ENCODE peak calls at places on chromosomes 12 and 14, in ten cellular contexts. V is fibroblast of lung, Z is MM.1S, P is HCT116, W is thyroid gland, D is K562, Q is lower lobe of right lung, A is endodermal cell, G is endothelial cell of umbilical vein, F is prostate gland. N is an unnamed sample.
A peak's percentile ranks its signal among the peaks of the same experiment; 100 is the strongest.

GRCh38 chr12:6089041-6089823 is 35.2 kb downstream of the VWF start:
- DNase-seq in V (no peak), Z (peak; percentile 48), P (peak; percentile 77), W (no peak), D (no peak), Q (no peak), A (peak; percentile 79), G (no peak), F (peak; percentile 64), N (peak; percentile 17)

GRCh38 chr12:113899844-113900471 is 66.2 kb downstream of the RBM19 start:
- DNase-seq in V (no peak), Z (no peak), P (no peak), W (no peak), D (no peak), Q (no peak), A (peak; percentile 89), G (no peak), F (peak; percentile 11), N (no peak)

GRCh38 chr14:22572562-22573058 is 16.4 kb downstream of the DAD1 start:
- DNase-seq in V (peak; percentile 66), Z (no peak), P (no peak), W (no peak), D (no peak), Q (no peak), A (no peak), G (peak; percentile 78), F (no peak), N (no peak)

GRCh38 chr14:103905861-103906456 is 22.3 kb upstream of the TDRD9 start:
- DNase-seq in V (no peak), Z (no peak), P (no peak), W (no peak), D (peak; percentile 24), Q (peak; percentile 36), A (peak; percentile 86), G (peak; percentile 15), F (no peak), N (no peak)

GRCh38 chr14:51004801-51005526 is 60.7 kb upstream of the PYGL start:
- DNase-seq in V (peak; percentile 76), Z (no peak), P (no peak), W (no peak), D (no peak), Q (no peak), A (no peak), G (no peak), F (no peak), N (peak; percentile 80)

GRCh38 chr14:70882771-70883492 is 24.3 kb upstream of the PCNX1 start:
- DNase-seq in V (peak; percentile 70), Z (no peak), P (no peak), W (no peak), D (no peak), Q (no peak), A (no peak), G (peak; percentile 70), F (no peak), N (no peak)

GRCh38 chr14:24662753-24663152 is 28.8 kb upstream of the GZMB start:
- DNase-seq in V (no peak), Z (no peak), P (no peak), W (no peak), D (no peak), Q (no peak), A (peak; percentile 52), G (no peak), F (no peak), N (no peak)

GRCh38 chr12:128258866-128259555 is 8.0 kb upstream of the TMEM132C start:
- DNase-seq in V (no peak), Z (no peak), P (no peak), W (no peak), D (no peak), Q (no peak), A (peak; percentile 57), G (no peak), F (no peak), N (no peak)

GRCh38 chr12:69457433-69457832 is 12.8 kb upstream of the FRS2 start:
- DNase-seq in V (no peak), Z (no peak), P (no peak), W (no peak), D (no peak), Q (no peak), A (no peak), G (no peak), F (no peak), N (no peak)

GRCh38 chr12:64243809-64244208 is 21.7 kb upstream of the KICS2 start:
- DNase-seq in V (no peak), Z (no peak), P (no peak), W (no peak), D (no peak), Q (no peak), A (peak; percentile 96), G (no peak), F (no peak), N (no peak)

GRCh38 chr14:55111122-55111705 is 17.8 kb upstream of the LGALS3 start:
- DNase-seq in V (no peak), Z (no peak), P (no peak), W (no peak), D (no peak), Q (no peak), A (no peak), G (no peak), F (no peak), N (no peak)

GRCh38 chr14:32430326-32430725 is 101.2 kb downstream of the AKAP6 start:
- DNase-seq in V (peak; percentile 39), Z (peak; percentile 64), P (no peak), W (no peak), D (peak; percentile 10), Q (no peak), A (no peak), G (no peak), F (no peak), N (no peak)

GRCh38 chr14:22871200-22871961 is at the start of gene LRP10:
- DNase-seq in V (peak; percentile 88), Z (peak; percentile 82), P (peak; percentile 85), W (peak; percentile 97), D (peak; percentile 94), Q (peak; percentile 96), A (peak; percentile 98), G (peak; percentile 90), F (peak; percentile 97), N (peak; percentile 86)

GRCh38 chr12:45549503-45549902 is 180.0 kb upstream of the ARID2 start:
- DNase-seq in V (no peak), Z (no peak), P (no peak), W (no peak), D (no peak), Q (no peak), A (no peak), G (no peak), F (no peak), N (no peak)

GRCh38 chr12:100141666-100141997 is 1.0 kb downstream of the BLTP3B start:
- DNase-seq in V (peak; percentile 91), Z (peak; percentile 31), P (peak; percentile 32), W (no peak), D (peak; percentile 18), Q (no peak), A (no peak), G (peak; percentile 77), F (peak; percentile 20), N (peak; percentile 27)

GRCh38 chr12:54257332-54257731 is 22.6 kb downstream of the CBX5 start:
- DNase-seq in V (no peak), Z (no peak), P (no peak), W (peak; percentile 32), D (no peak), Q (no peak), A (no peak), G (no peak), F (no peak), N (no peak)
- H3K36me3 ChIP-seq in V (peaks cover 5% of the 10 kb centered on the region), Z (peaks cover 11% of the 10 kb centered on the region), P (peaks cover 11% of the 10 kb centered on the region), W (no peaks in the 10 kb centered on the region), D (peaks cover 36% of the 10 kb centered on the region), Q (peaks cover 36% of the 10 kb centered on the region), A (peaks cover 51% of the 10 kb centered on the region), G (peaks cover 7% of the 10 kb centered on the region), F (no peaks in the 10 kb centered on the region), N (peaks cover 42% of the 10 kb centered on the region)

DNA sequence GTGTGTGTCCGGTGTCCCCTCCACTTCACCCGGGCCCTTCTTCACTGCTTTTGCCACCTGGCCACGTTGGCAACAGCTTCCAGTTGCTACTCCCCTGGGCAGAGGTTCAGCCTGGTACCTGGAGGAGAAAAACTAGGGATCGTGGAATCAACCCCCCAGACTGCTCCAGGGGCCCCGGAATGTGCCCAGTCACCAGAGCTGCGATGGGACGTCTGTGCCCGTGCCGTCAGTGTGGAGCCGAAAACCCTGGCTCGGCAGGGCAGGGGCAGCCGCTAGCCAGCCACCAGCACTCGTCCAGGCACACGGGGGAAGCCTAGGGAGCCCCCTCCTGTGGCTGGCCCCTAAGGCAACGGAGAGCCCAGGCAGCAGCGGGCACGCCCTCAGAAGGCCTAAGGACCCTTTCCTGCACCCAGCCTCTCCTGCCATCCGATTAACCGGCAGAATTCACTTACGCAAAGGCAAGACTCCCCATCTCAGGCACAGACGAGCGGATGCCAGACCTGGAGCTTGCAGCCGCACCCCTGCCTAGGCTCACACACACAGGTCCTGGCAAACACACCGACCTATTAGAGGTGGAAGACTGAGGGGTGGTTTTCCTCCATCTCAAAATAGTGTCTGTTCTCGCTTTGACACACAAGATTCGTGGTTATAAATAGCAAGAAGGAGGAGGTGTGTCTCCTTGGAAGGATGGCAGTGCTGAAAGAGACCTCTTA is 62.6 kb downstream of the FBXL14 start:
- DNase-seq in V (no peak), Z (peak; percentile 83), P (no peak), W (no peak), D (no peak), Q (no peak), A (peak; percentile 55), G (no peak), F (no peak), N (no peak)
- H3K4me3 ChIP-seq in V (peak overlapping the region; percentile 76), Z (peak overlapping the region; percentile 88), P (no peak overlapping the region), W (no peak overlapping the region), D (peak overlapping the region; percentile 43), Q (peak overlapping the region; percentile 58), A (peak overlapping the region; percentile 72), G (no peak overlapping the region), F (peak overlapping the region; percentile 60), N (peak overlapping the region; percentile 45)

GRCh38 chr12:50387487-50387886 is 8.9 kb downstream of the FAM186A start:
- DNase-seq in V (peak; percentile 56), Z (no peak), P (no peak), W (no peak), D (no peak), Q (no peak), A (no peak), G (no peak), F (no peak), N (peak; percentile 41)

GRCh38 chr12:50394469-50395029 is 1.9 kb downstream of the FAM186A start:
- DNase-seq in V (no peak), Z (no peak), P (no peak), W (no peak), D (no peak), Q (no peak), A (no peak), G (no peak), F (no peak), N (no peak)

GRCh38 chr12:50387972-50388478 is 8.4 kb downstream of the FAM186A start:
- DNase-seq in V (no peak), Z (no peak), P (no peak), W (no peak), D (no peak), Q (no peak), A (peak; percentile 72), G (no peak), F (no peak), N (peak; percentile 35)

GRCh38 chr12:50390284-50390683 is 6.1 kb downstream of the FAM186A start:
- DNase-seq in V (peak; percentile 73), Z (no peak), P (peak; percentile 21), W (no peak), D (no peak), Q (no peak), A (no peak), G (peak; percentile 83), F (no peak), N (no peak)
- H3K4me1 ChIP-seq in V (peaks cover 15% of the 10 kb centered on the region), Z (no peaks in the 10 kb centered on the region), P (peaks cover 33% of the 10 kb centered on the region), W (peaks cover 9% of the 10 kb centered on the region), D (peaks cover 5% of the 10 kb centered on the region), Q (no peaks in the 10 kb centered on the region), A (no peaks in the 10 kb centered on the region), G (peaks cover 15% of the 10 kb centered on the region), F (no peaks in the 10 kb centered on the region), N (peaks cover 17% of the 10 kb centered on the region)

GRCh38 chr12:16016748-16017147 is 105.6 kb downstream of the DERA start:
- DNase-seq in V (no peak), Z (peak; percentile 42), P (no peak), W (no peak), D (no peak), Q (no peak), A (no peak), G (no peak), F (no peak), N (no peak)
- H3K36me3 ChIP-seq in V (no peaks in the 10 kb centered on the region), Z (no peaks in the 10 kb centered on the region), P (no peaks in the 10 kb centered on the region), W (no peaks in the 10 kb centered on the region), D (no peaks in the 10 kb centered on the region), Q (no peaks in the 10 kb centered on the region), A (peaks cover 76% of the 10 kb centered on the region), G (no peaks in the 10 kb centered on the region), F (no peaks in the 10 kb centered on the region), N (no peaks in the 10 kb centered on the region)